ENCODE peak calls at places on chromosomes 5 and 9, in nine cellular contexts. One of them, this sample, is unnamed.
A peak's percentile ranks its signal among the peaks of the same experiment; 100 is the strongest.

GRCh38 chr9:128149001-128149701 is at the start of gene LCN2:
- DNase-seq in left lung: peak; percentile 68
- DNase-seq in epithelial cell of esophagus: peak; percentile 93
- DNase-seq in GM12865: no peak
- DNase-seq in fibroblast of pulmonary artery: no peak
- DNase-seq in cardiac fibroblast: no peak
- DNase-seq in NB4: no peak
- DNase-seq in AG04449: no peak
- DNase-seq in neural crest cell: no peak
- DNase-seq in this sample: no peak

GRCh38 chr5:24621809-24622208 is 23.0 kb downstream of the CDH10 start:
- DNase-seq in cardiac fibroblast: peak; percentile 35
- DNase-seq in fibroblast of pulmonary artery: peak; percentile 33
- DNase-seq in GM12865: no peak
- DNase-seq in AG04449: no peak
- DNase-seq in left lung: no peak
- DNase-seq in neural crest cell: no peak
- DNase-seq in NB4: peak; percentile 16
- DNase-seq in epithelial cell of esophagus: peak; percentile 43
- DNase-seq in this sample: no peak

GRCh38 chr9:104808030-104808614 is 44.2 kb downstream of the NIPSNAP3B start:
- DNase-seq in left lung: no peak
- DNase-seq in AG04449: no peak
- DNase-seq in NB4: peak; percentile 20
- DNase-seq in cardiac fibroblast: peak; percentile 75
- DNase-seq in epithelial cell of esophagus: peak; percentile 33
- DNase-seq in GM12865: no peak
- DNase-seq in neural crest cell: no peak
- DNase-seq in fibroblast of pulmonary artery: peak; percentile 64
- DNase-seq in this sample: no peak

GRCh38 chr5:179802207-179802883 is 4.3 kb downstream of the MGAT4B start:
- DNase-seq in AG04449: no peak
- DNase-seq in fibroblast of pulmonary artery: no peak
- DNase-seq in left lung: no peak
- DNase-seq in GM12865: no peak
- DNase-seq in cardiac fibroblast: no peak
- DNase-seq in epithelial cell of esophagus: peak; percentile 66
- DNase-seq in NB4: no peak
- DNase-seq in neural crest cell: no peak
- DNase-seq in this sample: no peak

GRCh38 chr5:68714810-68715209 is 379.0 kb upstream of the SLC30A5 start:
- DNase-seq in GM12865: no peak
- DNase-seq in NB4: no peak
- DNase-seq in left lung: no peak
- DNase-seq in AG04449: no peak
- DNase-seq in cardiac fibroblast: no peak
- DNase-seq in fibroblast of pulmonary artery: no peak
- DNase-seq in neural crest cell: no peak
- DNase-seq in epithelial cell of esophagus: no peak
- DNase-seq in this sample: no peak

GRCh38 chr9:73148447-73148937 is 3.2 kb upstream of the ANXA1 start:
- DNase-seq in neural crest cell: no peak
- DNase-seq in cardiac fibroblast: peak; percentile 65
- DNase-seq in epithelial cell of esophagus: peak; percentile 78
- DNase-seq in AG04449: no peak
- DNase-seq in GM12865: no peak
- DNase-seq in left lung: no peak
- DNase-seq in fibroblast of pulmonary artery: no peak
- DNase-seq in NB4: no peak
- DNase-seq in this sample: no peak

GRCh38 chr5:91635950-91636349 is 252.8 kb upstream of the ARRDC3 start:
- DNase-seq in GM12865: no peak
- DNase-seq in AG04449: no peak
- DNase-seq in left lung: no peak
- DNase-seq in cardiac fibroblast: no peak
- DNase-seq in fibroblast of pulmonary artery: no peak
- DNase-seq in epithelial cell of esophagus: no peak
- DNase-seq in NB4: no peak
- DNase-seq in neural crest cell: no peak
- DNase-seq in this sample: no peak

GRCh38 chr5:178057839-178058238 is 55.5 kb upstream of the N4BP3 start:
- DNase-seq in neural crest cell: no peak
- DNase-seq in epithelial cell of esophagus: no peak
- DNase-seq in left lung: no peak
- DNase-seq in GM12865: no peak
- DNase-seq in fibroblast of pulmonary artery: no peak
- DNase-seq in AG04449: no peak
- DNase-seq in cardiac fibroblast: no peak
- DNase-seq in NB4: no peak
- DNase-seq in this sample: no peak

GRCh38 chr5:14696057-14696456 is 31.5 kb downstream of the OTULIN start:
- DNase-seq in neural crest cell: no peak
- DNase-seq in AG04449: no peak
- DNase-seq in NB4: no peak
- DNase-seq in left lung: no peak
- DNase-seq in GM12865: no peak
- DNase-seq in fibroblast of pulmonary artery: no peak
- DNase-seq in epithelial cell of esophagus: peak; percentile 26
- DNase-seq in cardiac fibroblast: no peak
- DNase-seq in this sample: no peak

GRCh38 chr9:69131682-69132081 is 42.4 kb upstream of the TJP2 start:
- DNase-seq in NB4: no peak
- DNase-seq in fibroblast of pulmonary artery: peak; percentile 93
- DNase-seq in AG04449: peak; percentile 89
- DNase-seq in cardiac fibroblast: peak; percentile 91
- DNase-seq in epithelial cell of esophagus: peak; percentile 97
- DNase-seq in neural crest cell: no peak
- DNase-seq in GM12865: no peak
- DNase-seq in left lung: no peak
- DNase-seq in this sample: no peak

GRCh38 chr5:73654171-73654811 is 28.3 kb downstream of the ARHGEF28 start:
- DNase-seq in epithelial cell of esophagus: peak; percentile 99
- DNase-seq in AG04449: no peak
- DNase-seq in GM12865: peak; percentile 82
- DNase-seq in cardiac fibroblast: peak; percentile 68
- DNase-seq in fibroblast of pulmonary artery: no peak
- DNase-seq in left lung: no peak
- DNase-seq in NB4: no peak
- DNase-seq in neural crest cell: no peak
- DNase-seq in this sample: peak; percentile 34

GRCh38 chr5:103929310-103930003 is 366.9 kb upstream of the NUDT12 start:
- DNase-seq in NB4: no peak
- DNase-seq in left lung: no peak
- DNase-seq in GM12865: peak; percentile 29
- DNase-seq in cardiac fibroblast: no peak
- DNase-seq in epithelial cell of esophagus: peak; percentile 77
- DNase-seq in AG04449: no peak
- DNase-seq in fibroblast of pulmonary artery: no peak
- DNase-seq in neural crest cell: no peak
- DNase-seq in this sample: no peak

GRCh38 chr5:132813599-132814440 is 718 bp downstream of the SOWAHA start:
- DNase-seq in neural crest cell: no peak
- DNase-seq in AG04449: no peak
- DNase-seq in GM12865: peak; percentile 56
- DNase-seq in left lung: no peak
- DNase-seq in NB4: peak; percentile 68
- DNase-seq in fibroblast of pulmonary artery: no peak
- DNase-seq in cardiac fibroblast: peak; percentile 11
- DNase-seq in epithelial cell of esophagus: peak; percentile 47
- DNase-seq in this sample: peak; percentile 59

GRCh38 chr9:35814106-35814840 is 569 bp downstream of the HINT2 start:
- DNase-seq in GM12865: peak; percentile 77
- DNase-seq in AG04449: no peak
- DNase-seq in cardiac fibroblast: peak; percentile 62
- DNase-seq in epithelial cell of esophagus: peak; percentile 37
- DNase-seq in left lung: peak; percentile 67
- DNase-seq in NB4: peak; percentile 72
- DNase-seq in fibroblast of pulmonary artery: peak; percentile 44
- DNase-seq in neural crest cell: peak; percentile 62
- DNase-seq in this sample: peak; percentile 48

GRCh38 chr5:25090818-25091217 is 446.0 kb upstream of the CDH10 start:
- DNase-seq in neural crest cell: no peak
- DNase-seq in NB4: no peak
- DNase-seq in left lung: no peak
- DNase-seq in epithelial cell of esophagus: no peak
- DNase-seq in GM12865: no peak
- DNase-seq in fibroblast of pulmonary artery: no peak
- DNase-seq in cardiac fibroblast: no peak
- DNase-seq in AG04449: no peak
- DNase-seq in this sample: no peak

GRCh38 chr5:43073597-43074546 is 33.8 kb upstream of the ANXA2R start:
- DNase-seq in NB4: peak; percentile 67
- DNase-seq in fibroblast of pulmonary artery: peak; percentile 57
- DNase-seq in GM12865: peak; percentile 65
- DNase-seq in AG04449: no peak
- DNase-seq in epithelial cell of esophagus: peak; percentile 61
- DNase-seq in cardiac fibroblast: peak; percentile 65
- DNase-seq in neural crest cell: no peak
- DNase-seq in left lung: no peak
- DNase-seq in this sample: peak; percentile 58

GRCh38 chr5:81787843-81788242 is 36.9 kb upstream of the SSBP2 start:
- DNase-seq in fibroblast of pulmonary artery: peak; percentile 92
- DNase-seq in neural crest cell: peak; percentile 44
- DNase-seq in left lung: peak; percentile 51
- DNase-seq in AG04449: no peak
- DNase-seq in GM12865: no peak
- DNase-seq in cardiac fibroblast: peak; percentile 84
- DNase-seq in epithelial cell of esophagus: peak; percentile 76
- DNase-seq in NB4: peak; percentile 80
- DNase-seq in this sample: no peak

GRCh38 chr9:127862075-127863011 is 7.9 kb upstream of the ENG start:
- DNase-seq in left lung: peak; percentile 91
- DNase-seq in epithelial cell of esophagus: no peak
- DNase-seq in fibroblast of pulmonary artery: no peak
- DNase-seq in GM12865: peak; percentile 60
- DNase-seq in cardiac fibroblast: no peak
- DNase-seq in neural crest cell: no peak
- DNase-seq in AG04449: no peak
- DNase-seq in NB4: peak; percentile 95
- DNase-seq in this sample: peak; percentile 54

GRCh38 chr5:32712463-32713395 is 1.6 kb downstream of the NPR3 start:
- DNase-seq in GM12865: no peak
- DNase-seq in epithelial cell of esophagus: peak; percentile 24
- DNase-seq in left lung: no peak
- DNase-seq in fibroblast of pulmonary artery: no peak
- DNase-seq in NB4: no peak
- DNase-seq in neural crest cell: peak; percentile 2
- DNase-seq in AG04449: no peak
- DNase-seq in cardiac fibroblast: peak; percentile 43
- DNase-seq in this sample: no peak

GRCh38 chr5:81749186-81749561 is 1.7 kb downstream of the SSBP2 start:
- DNase-seq in epithelial cell of esophagus: no peak
- DNase-seq in AG04449: no peak
- DNase-seq in fibroblast of pulmonary artery: peak; percentile 42
- DNase-seq in GM12865: no peak
- DNase-seq in cardiac fibroblast: peak; percentile 52
- DNase-seq in neural crest cell: no peak
- DNase-seq in NB4: peak; percentile 16
- DNase-seq in left lung: no peak
- DNase-seq in this sample: no peak

GRCh38 chr9:104386425-104387069 is 117.5 kb upstream of the OR13F1 start:
- DNase-seq in AG04449: peak; percentile 16
- DNase-seq in epithelial cell of esophagus: peak; percentile 58
- DNase-seq in cardiac fibroblast: peak; percentile 74
- DNase-seq in fibroblast of pulmonary artery: peak; percentile 65
- DNase-seq in left lung: no peak
- DNase-seq in GM12865: peak; percentile 37
- DNase-seq in neural crest cell: no peak
- DNase-seq in NB4: peak; percentile 45
- DNase-seq in this sample: peak; percentile 22

GRCh38 chr5:56432326-56432725 is 199.2 kb upstream of the ANKRD55 start:
- DNase-seq in fibroblast of pulmonary artery: peak; percentile 25
- DNase-seq in NB4: no peak
- DNase-seq in epithelial cell of esophagus: no peak
- DNase-seq in cardiac fibroblast: peak; percentile 35
- DNase-seq in GM12865: no peak
- DNase-seq in AG04449: no peak
- DNase-seq in neural crest cell: no peak
- DNase-seq in left lung: no peak
- DNase-seq in this sample: no peak

GRCh38 chr9:129177791-129178578 is at the start of gene IER5L:
- DNase-seq in GM12865: peak; percentile 96
- DNase-seq in cardiac fibroblast: peak; percentile 96
- DNase-seq in AG04449: no peak
- DNase-seq in NB4: peak; percentile 90
- DNase-seq in fibroblast of pulmonary artery: peak; percentile 96
- DNase-seq in epithelial cell of esophagus: peak; percentile 96
- DNase-seq in neural crest cell: peak; percentile 96
- DNase-seq in left lung: peak; percentile 96
- DNase-seq in this sample: peak; percentile 99
- TF ChIP-seq CTCF in GM12865: no peak
- TF ChIP-seq CTCF in cardiac fibroblast: no peak
- TF ChIP-seq CTCF in AG04449: no peak
- TF ChIP-seq CTCF in NB4: no peak
- TF ChIP-seq CTCF in fibroblast of pulmonary artery: no peak
- TF ChIP-seq CTCF in epithelial cell of esophagus: no peak
- TF ChIP-seq CTCF in neural crest cell: no peak
- TF ChIP-seq CTCF in left lung: no peak
- TF ChIP-seq CTCF in this sample: no peak

DNA sequence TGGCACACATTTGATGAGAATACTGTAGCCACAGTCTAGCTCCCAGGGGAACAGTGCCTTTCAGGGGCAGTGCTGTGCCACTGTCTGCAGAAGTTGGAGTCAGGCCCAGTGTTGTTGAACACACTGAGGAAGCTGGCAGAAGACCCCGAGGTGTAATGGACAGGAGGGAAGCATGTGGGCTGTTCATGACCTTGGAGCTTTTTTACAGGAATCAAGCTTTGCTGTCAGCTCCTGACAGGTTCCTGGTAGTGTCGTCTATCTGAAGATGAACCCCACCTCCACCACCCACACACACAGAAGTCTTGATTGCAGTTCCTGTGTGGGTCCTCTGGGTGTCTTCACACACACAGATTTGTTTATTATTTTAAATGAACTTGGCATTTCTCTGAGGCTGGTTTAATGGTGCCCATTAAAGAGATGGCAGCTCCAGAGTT is 40.3 kb upstream of the TNFAIP8 start:
- DNase-seq in NB4: peak; percentile 83
- DNase-seq in neural crest cell: no peak
- DNase-seq in left lung: no peak
- DNase-seq in fibroblast of pulmonary artery: peak; percentile 43
- DNase-seq in AG04449: no peak
- DNase-seq in epithelial cell of esophagus: peak; percentile 68
- DNase-seq in GM12865: peak; percentile 85
- DNase-seq in cardiac fibroblast: peak; percentile 46
- DNase-seq in this sample: peak; percentile 73
- TF ChIP-seq CTCF in NB4: peak; percentile 34
- TF ChIP-seq CTCF in neural crest cell: no peak
- TF ChIP-seq CTCF in left lung: peak; percentile 26
- TF ChIP-seq CTCF in fibroblast of pulmonary artery: peak; percentile 36
- TF ChIP-seq CTCF in AG04449: no peak
- TF ChIP-seq CTCF in epithelial cell of esophagus: peak; percentile 56
- TF ChIP-seq CTCF in GM12865: peak; percentile 43
- TF ChIP-seq CTCF in cardiac fibroblast: peak; percentile 38
- TF ChIP-seq CTCF in this sample: peak; percentile 78

GRCh38 chr5:158212915-158213314 is 354.0 kb upstream of the CLINT1 start:
- DNase-seq in fibroblast of pulmonary artery: no peak
- DNase-seq in GM12865: no peak
- DNase-seq in neural crest cell: no peak
- DNase-seq in cardiac fibroblast: peak; percentile 2
- DNase-seq in epithelial cell of esophagus: no peak
- DNase-seq in AG04449: no peak
- DNase-seq in NB4: no peak
- DNase-seq in left lung: no peak
- DNase-seq in this sample: no peak
- TF ChIP-seq CTCF in fibroblast of pulmonary artery: no peak
- TF ChIP-seq CTCF in GM12865: no peak
- TF ChIP-seq CTCF in neural crest cell: no peak
- TF ChIP-seq CTCF in cardiac fibroblast: no peak
- TF ChIP-seq CTCF in epithelial cell of esophagus: no peak
- TF ChIP-seq CTCF in AG04449: no peak
- TF ChIP-seq CTCF in NB4: no peak
- TF ChIP-seq CTCF in left lung: no peak
- TF ChIP-seq CTCF in this sample: no peak

GRCh38 chr5:2199697-2200096 is 317.0 kb upstream of the IRX4 start:
- DNase-seq in fibroblast of pulmonary artery: no peak
- DNase-seq in neural crest cell: no peak
- DNase-seq in GM12865: no peak
- DNase-seq in left lung: no peak
- DNase-seq in NB4: no peak
- DNase-seq in epithelial cell of esophagus: no peak
- DNase-seq in cardiac fibroblast: no peak
- DNase-seq in AG04449: no peak
- DNase-seq in this sample: no peak
- TF ChIP-seq CTCF in fibroblast of pulmonary artery: no peak
- TF ChIP-seq CTCF in neural crest cell: no peak
- TF ChIP-seq CTCF in GM12865: no peak
- TF ChIP-seq CTCF in left lung: no peak
- TF ChIP-seq CTCF in NB4: no peak
- TF ChIP-seq CTCF in epithelial cell of esophagus: no peak
- TF ChIP-seq CTCF in cardiac fibroblast: no peak
- TF ChIP-seq CTCF in AG04449: no peak
- TF ChIP-seq CTCF in this sample: no peak